ENCODE peak calls at places on chromosomes 5 and 9, in four cellular contexts. O is activated CD4-positive, alpha-beta T cell treated with anti-CD3 and anti-CD28 coated beads, Interleukin-2, amount 10 ng/mL, durations not matched to agents 7 days and 5 days; X is stimulated activated CD8-positive, alpha-beta memory T cell treated with anti-CD3 and anti-CD28 coated beads, Interleukin-2, amount 100 ng/mL, for 1 hour; D is mesenteric fat pad. M is an unnamed sample.
A peak's percentile ranks its signal among the peaks of the same experiment; 100 is the strongest.

GRCh38 chr9:2267171-2267740 is 252.1 kb downstream of the SMARCA2 start:
- DNase-seq in O (no peak), X (no peak), D (no peak), M (no peak)

GRCh38 chr9:134297082-134297415 is 29.2 kb upstream of the RXRA start:
- DNase-seq in O (no peak), X (no peak), D (no peak), M (no peak)

GRCh38 chr5:149957855-149958254 is 2.7 kb upstream of the SLC26A2 start:
- DNase-seq in O (no peak), X (no peak), D (no peak), M (no peak)

GRCh38 chr9:85322592-85322991 is 419.2 kb downstream of the AGTPBP1 start:
- DNase-seq in O (no peak), X (no peak), D (no peak), M (no peak)

GRCh38 chr5:130324953-130325671 is 420.8 kb downstream of the CHSY3 start:
- DNase-seq in O (no peak), X (no peak), D (no peak), M (no peak)

GRCh38 chr5:60482301-60482700 is 217.7 kb downstream of the DEPDC1B start:
- DNase-seq in O (no peak), X (no peak), D (no peak), M (no peak)

GRCh38 chr5:141843156-141843927 is 34.9 kb downstream of the PCDH1 start:
- DNase-seq in O (no peak), X (no peak), D (no peak), M (no peak)

GRCh38 chr5:167827766-167828165 is 463.7 kb upstream of the WWC1 start:
- DNase-seq in O (no peak), X (no peak), D (no peak), M (no peak)

GRCh38 chr5:6576861-6577501 is 55.9 kb downstream of the NSUN2 start:
- DNase-seq in O (peak; percentile 30), X (no peak), D (no peak), M (no peak)

GRCh38 chr5:95591490-95591901 is 28.4 kb upstream of the GPR150 start:
- DNase-seq in O (no peak), X (no peak), D (no peak), M (no peak)

GRCh38 chr9:95316274-95316673 is 1.2 kb downstream of the FANCC start:
- DNase-seq in O (no peak), X (no peak), D (no peak), M (no peak)

GRCh38 chr5:139633295-139634027 is 14.7 kb upstream of the CXXC5 start:
- DNase-seq in O (peak; percentile 69), X (no peak), D (peak; percentile 90), M (peak; percentile 81)

GRCh38 chr5:81125959-81126358 is 107.2 kb upstream of the CKMT2 start:
- DNase-seq in O (no peak), X (no peak), D (no peak), M (no peak)

GRCh38 chr9:126145887-126146253 is 180.8 kb upstream of the MVB12B start:
- DNase-seq in O (no peak), X (no peak), D (no peak), M (no peak)

GRCh38 chr5:150307617-150308426 is 5.1 kb upstream of the ARSI start:
- DNase-seq in O (no peak), X (no peak), D (peak; percentile 37), M (no peak)

GRCh38 chr9:134778841-134779411 is 101.7 kb upstream of the FCN2 start:
- DNase-seq in O (no peak), X (no peak), D (no peak), M (no peak)

GRCh38 chr5:102932781-102933180 is 177.7 kb downstream of the PAM start:
- DNase-seq in O (no peak), X (no peak), D (no peak), M (no peak)

GRCh38 chr5:130868186-130868821 is 296.8 kb downstream of the HINT1 start:
- DNase-seq in O (no peak), X (no peak), D (no peak), M (no peak)

GRCh38 chr5:43386960-43387362 is 25.2 kb downstream of the CCL28 start:
- DNase-seq in O (no peak), X (no peak), D (no peak), M (no peak)

GRCh38 chr9:130289711-130290241 is 24.2 kb downstream of the HMCN2 start:
- DNase-seq in O (no peak), X (no peak), D (no peak), M (no peak)

GRCh38 chr5:116388564-116389258 is 185.9 kb downstream of the SEMA6A start:
- DNase-seq in O (no peak), X (no peak), D (no peak), M (no peak)

GRCh38 chr9:13049223-13049622 is 230.3 kb downstream of the MPDZ start:
- DNase-seq in O (no peak), X (no peak), D (no peak), M (no peak)

GRCh38 chr9:70411141-70411929 is 3.1 kb downstream of the KLF9 start:
- DNase-seq in O (peak; percentile 36), X (no peak), D (no peak), M (peak; percentile 88)

GRCh38 chr5:68962632-68963484 is 131.0 kb upstream of the SLC30A5 start:
- DNase-seq in O (peak; percentile 9), X (no peak), D (no peak), M (peak; percentile 80)

GRCh38 chr9:15211994-15212501 is 95.0 kb downstream of the TTC39B start:
- DNase-seq in O (no peak), X (no peak), D (no peak), M (no peak)

M was measured in coronary artery.